ENCODE peak calls at places on chromosomes 7 and 10, in four cellular contexts. E, M, G and S are unnamed samples.

GRCh38 chr10:35451103-35452016 is 115.1 kb downstream of the CCNY start:
- DNase-seq in E (no peak), M (no peak), G (peak; percentile 54), S (no peak)

GRCh38 chr7:151844080-151844827 is 32.7 kb downstream of the PRKAG2 start:
- DNase-seq in E (peak; percentile 6), M (no peak), G (no peak), S (peak; percentile 73)

GRCh38 chr10:623039-623438 is 66.4 kb downstream of the DIP2C start:
- DNase-seq in E (no peak), M (no peak), G (no peak), S (no peak)

GRCh38 chr10:110684800-110685446 is 40.8 kb downstream of the RBM20 start:
- DNase-seq in E (peak; percentile 26), M (no peak), G (peak; percentile 64), S (no peak)

GRCh38 chr7:81333004-81333403 is 414.2 kb upstream of the SEMA3C start:
- DNase-seq in E (peak; percentile 16), M (no peak), G (no peak), S (peak; percentile 62)

GRCh38 chr10:34083567-34083966 is 731.5 kb downstream of the PARD3 start:
- DNase-seq in E (no peak), M (no peak), G (no peak), S (no peak)

GRCh38 chr7:112938895-112939588 is 147.6 kb downstream of the GPR85 start:
- DNase-seq in E (no peak), M (no peak), G (peak; percentile 33), S (peak; percentile 21)

GRCh38 chr10:8403711-8404371 is 349.4 kb downstream of the GATA3 start:
- DNase-seq in E (no peak), M (no peak), G (no peak), S (no peak)

GRCh38 chr7:151051108-151051507 is 2.8 kb downstream of the ASIC3 start:
- DNase-seq in E (no peak), M (no peak), G (peak; percentile 36), S (peak; percentile 84)

DNA sequence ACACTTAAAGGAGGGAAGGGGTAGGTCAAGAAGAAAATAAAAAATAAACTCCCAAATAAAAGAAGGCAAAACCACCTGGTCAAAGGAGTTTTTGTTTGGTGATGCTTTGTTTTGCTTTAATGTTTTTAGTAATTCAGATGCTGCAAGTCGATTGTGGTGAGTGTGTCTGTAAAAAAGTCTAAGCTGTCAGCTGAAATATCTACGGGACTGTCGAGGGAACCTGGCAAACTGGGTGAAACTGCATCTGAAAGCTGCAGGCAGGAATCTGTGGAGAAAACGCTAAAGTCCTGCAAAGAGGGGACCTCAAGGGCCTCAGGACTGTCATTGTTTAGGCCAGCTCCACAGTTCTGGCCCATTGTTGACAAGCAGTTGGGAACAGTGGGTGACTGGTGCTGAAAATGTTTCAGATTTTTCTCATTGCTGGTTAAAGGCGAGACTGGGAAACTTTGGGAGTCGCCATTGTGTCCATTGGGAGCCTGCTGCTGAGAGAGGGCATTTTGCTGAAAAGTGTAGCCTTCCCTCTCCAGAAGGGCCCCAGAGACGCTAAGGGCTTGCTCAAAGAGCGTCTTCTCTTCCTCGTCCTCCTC is 1.8 kb downstream of the HOXA2 start:
- DNase-seq in E (no peak), M (no peak), G (no peak), S (no peak)
- H3K4me3 ChIP-seq in E (peak overlapping the region; percentile 70), M (no peak overlapping the region), G (peak overlapping the region; percentile 14), S (no peak overlapping the region)

DNA sequence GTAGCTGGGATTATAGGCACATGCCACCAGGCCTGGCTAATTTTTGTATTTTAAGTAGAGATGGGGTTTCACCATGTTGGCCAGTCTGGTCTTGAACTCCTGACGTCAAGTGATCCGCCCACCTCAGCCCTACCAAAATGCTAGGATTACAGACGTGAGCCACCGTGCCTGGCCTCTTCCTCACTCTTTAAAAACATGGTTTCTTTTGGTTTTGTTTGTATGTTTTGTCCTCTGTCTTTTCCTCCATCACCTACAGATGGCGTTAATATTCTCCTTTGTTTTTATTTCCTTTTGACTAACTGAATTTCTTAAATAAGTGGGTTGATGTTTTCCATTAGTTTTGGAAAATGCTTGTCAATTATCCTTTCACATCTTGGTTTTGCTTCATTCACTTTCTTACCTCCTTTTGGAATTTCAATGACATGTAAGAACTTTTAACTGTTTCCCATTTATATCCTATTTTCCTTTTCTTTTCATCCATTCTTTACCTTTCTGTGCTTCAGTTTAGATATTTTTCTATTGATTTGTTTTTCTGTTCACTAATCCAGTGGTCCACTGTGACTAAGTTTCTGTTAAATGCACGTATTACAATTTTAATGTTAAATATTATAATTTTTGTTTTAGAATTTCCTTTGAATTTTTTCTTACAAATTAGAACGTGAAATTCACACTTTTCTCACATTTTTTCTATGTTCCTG is 104.1 kb downstream of the ZNF467 start:
- DNase-seq in E (no peak), M (no peak), G (no peak), S (peak; percentile 42)
- TF ChIP-seq CTCF in E (peak; percentile 52), M (peak; percentile 28), G (peak; percentile 53), S (peak; percentile 43)

GRCh38 chr7:98073047-98073446 is 33.6 kb upstream of the LMTK2 start:
- DNase-seq in E (no peak), M (no peak), G (no peak), S (no peak)
- H3K4me3 ChIP-seq in E (no peak overlapping the region), M (no peak overlapping the region), G (no peak overlapping the region), S (no peak overlapping the region)

DNA sequence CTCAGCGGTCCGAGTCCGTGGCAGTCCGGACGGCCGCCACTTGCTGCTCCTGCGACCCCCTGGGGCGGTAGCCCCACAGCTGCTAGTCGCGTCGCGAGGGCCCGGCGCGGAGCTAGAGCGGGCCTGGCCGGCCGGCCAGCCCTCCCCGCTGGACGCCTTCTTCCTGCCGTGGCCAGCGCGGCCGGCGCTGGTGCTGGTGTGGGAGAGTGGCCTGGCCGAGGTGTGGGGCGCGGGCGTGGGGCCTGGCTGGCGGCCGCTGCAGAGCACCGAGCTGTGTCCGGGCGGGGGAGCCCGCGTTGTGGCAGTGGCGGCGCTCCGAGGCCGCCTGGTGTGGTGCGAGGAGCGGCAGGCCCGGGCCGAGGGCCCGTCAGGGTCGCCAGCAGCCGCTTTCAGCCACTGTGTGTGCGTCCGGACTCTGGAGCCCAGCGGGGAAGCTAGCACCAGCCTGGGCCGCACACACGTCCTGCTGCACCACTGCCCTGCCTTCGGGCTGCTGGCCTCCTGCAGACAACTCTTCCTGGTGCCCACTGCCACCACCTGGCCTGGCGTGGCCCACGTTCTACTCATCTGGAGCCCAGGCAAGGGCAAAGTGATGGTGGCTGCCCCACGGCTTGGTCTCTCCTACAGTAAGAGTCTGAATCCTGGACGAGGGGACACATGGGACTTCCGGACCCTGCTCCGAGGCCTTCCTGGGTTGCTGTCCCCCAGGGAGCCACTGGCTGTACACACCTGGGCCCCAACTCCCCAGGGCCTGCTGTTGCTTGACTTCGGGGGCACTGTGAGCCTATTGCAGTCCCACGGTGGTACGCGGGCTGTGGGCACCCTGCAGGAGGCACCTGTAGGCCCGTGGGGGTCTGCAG is 642 bp downstream of the HPS6 start:
- DNase-seq in E (no peak), M (no peak), G (peak; percentile 21), S (peak; percentile 17)
- TF ChIP-seq CTCF in E (no peak), M (no peak), G (no peak), S (no peak)

GRCh38 chr7:23469150-23469960 is 936 bp downstream of the IGF2BP3 start:
- DNase-seq in E (no peak), M (no peak), G (no peak), S (peak; percentile 42)
- H3K4me3 ChIP-seq in E (peak overlapping the region; percentile 89), M (peak overlapping the region; percentile 90), G (peak overlapping the region; percentile 25), S (peak overlapping the region; percentile 54)

DNA sequence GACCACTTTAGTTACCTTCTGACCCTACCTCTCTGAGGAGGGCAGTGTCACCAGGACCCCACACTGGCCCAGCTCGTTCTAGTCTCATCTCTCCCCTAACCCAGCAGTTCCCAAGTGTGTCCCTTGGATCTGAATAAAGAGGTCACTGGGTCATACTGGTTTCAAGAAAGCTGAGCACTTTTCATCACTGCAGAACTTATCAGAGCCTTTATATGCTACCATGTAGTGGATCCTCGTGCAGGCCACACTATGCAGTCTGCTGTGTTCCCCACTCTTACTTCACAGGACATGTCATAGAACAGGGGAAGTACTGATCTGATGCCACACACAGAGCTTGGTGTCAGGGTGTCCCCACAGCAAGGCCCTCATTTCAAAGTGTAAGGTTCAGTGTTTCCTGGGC is 113.8 kb downstream of the GFRA1 start:
- DNase-seq in E (no peak), M (no peak), G (no peak), S (no peak)
- TF ChIP-seq CTCF in E (no peak), M (no peak), G (no peak), S (no peak)

GRCh38 chr7:122137291-122138077 is 6.6 kb downstream of the AASS start:
- DNase-seq in E (no peak), M (no peak), G (no peak), S (peak; percentile 42)

GRCh38 chr7:122136639-122137253 is 7.3 kb downstream of the AASS start:
- DNase-seq in E (no peak), M (no peak), G (no peak), S (no peak)

GRCh38 chr7:122143376-122143750 is 686 bp downstream of the AASS start:
- DNase-seq in E (no peak), M (no peak), G (peak; percentile 6), S (peak; percentile 19)

GRCh38 chr7:122143751-122144711 is at the start of gene AASS:
- DNase-seq in E (peak; percentile 76), M (peak; percentile 93), G (peak; percentile 98), S (peak; percentile 98)

GRCh38 chr7:122140918-122141317 is 3.1 kb downstream of the AASS start:
- DNase-seq in E (no peak), M (no peak), G (no peak), S (no peak)
- H3K4me3 ChIP-seq in E (no peak overlapping the region), M (peak overlapping the region; percentile 71), G (no peak overlapping the region), S (no peak overlapping the region)

GRCh38 chr10:77715536-77715935 is 77.9 kb upstream of the KCNMA1 start:
- DNase-seq in E (no peak), M (no peak), G (no peak), S (no peak)

GRCh38 chr10:77712207-77712606 is 74.6 kb upstream of the KCNMA1 start:
- DNase-seq in E (no peak), M (no peak), G (no peak), S (no peak)

GRCh38 chr10:77716943-77717735 is 79.5 kb upstream of the KCNMA1 start:
- DNase-seq in E (no peak), M (no peak), G (no peak), S (no peak)

GRCh38 chr10:77713506-77714280 is 76.1 kb upstream of the KCNMA1 start:
- DNase-seq in E (no peak), M (no peak), G (no peak), S (no peak)

DNA sequence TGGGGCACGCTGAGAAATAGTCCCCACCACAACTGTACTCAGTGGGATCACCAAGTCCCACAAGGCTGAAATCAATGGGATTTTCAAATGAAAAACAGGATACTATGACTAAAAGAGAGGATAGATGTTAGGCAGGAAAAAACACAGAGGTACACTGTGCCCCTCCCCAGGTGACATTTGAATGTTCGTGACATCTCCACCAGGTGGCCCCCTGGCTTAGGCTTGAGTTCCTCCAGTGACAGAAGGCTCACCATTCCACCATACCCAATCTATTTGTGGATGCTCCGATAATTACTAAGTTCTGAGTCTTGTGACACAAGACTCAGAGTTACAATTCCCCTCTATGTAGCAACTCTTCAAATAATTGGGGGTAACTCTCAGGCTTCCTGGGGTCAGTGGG is 77.5 kb upstream of the KCNMA1 start:
- DNase-seq in E (no peak), M (no peak), G (no peak), S (peak; percentile 36)
- TF ChIP-seq CTCF in E (no peak), M (peak; percentile 41), G (no peak), S (peak; percentile 54)